ENCODE peak calls at places on chromosomes 5 and 9, in five cellular contexts. T, B, O, J and A are unnamed samples.

GRCh38 chr5:146751781-146752401 is 126.7 kb downstream of the PPP2R2B start:
- DNase-seq in B (peak), J (no peak), T (no peak), O (no peak), A (no peak)

GRCh38 chr9:85166808-85167545 is 497.4 kb downstream of the NTRK2 start:
- DNase-seq in O (no peak), B (no peak), T (no peak), J (no peak), A (no peak)

GRCh38 chr5:149360262-149360661 is 2.4 kb downstream of the PCYOX1L start:
- DNase-seq in J (no peak), B (no peak), T (no peak), O (no peak), A (no peak)

GRCh38 chr5:157198277-157199058 is 17.8 kb downstream of the ITK start:
- DNase-seq in T (no peak), O (no peak), B (peak), J (no peak), A (no peak)

GRCh38 chr5:163533229-163533628 is 27.8 kb downstream of the MAT2B start:
- DNase-seq in B (no peak), J (no peak), T (peak), O (no peak), A (no peak)

GRCh38 chr5:67146574-67146973 is 50.0 kb downstream of the CD180 start:
- DNase-seq in B (no peak), T (no peak), O (no peak), J (no peak), A (no peak)

GRCh38 chr9:21770877-21771560 is 31.4 kb upstream of the MTAP start:
- DNase-seq in T (no peak), O (no peak), B (no peak), J (peak), A (no peak)

GRCh38 chr9:98045234-98046160 is 11.0 kb upstream of the NANS start:
- DNase-seq in B (no peak), T (no peak), O (no peak), J (no peak), A (peak)

GRCh38 chr5:154400678-154401077 is 45.1 kb upstream of the SAP30L start:
- DNase-seq in J (no peak), O (no peak), B (no peak), T (no peak), A (no peak)